ENCODE peak calls at places on chromosomes 7 and 10, in seven cellular contexts. R is CD4-positive, alpha-beta memory T cell; O is thoracic aorta; Q is AG04450; T is fibroblast of lung; S is IMR-90; U is mammary epithelial cell. M is an unnamed sample.

GRCh38 chr7:70569335-70569819 is 562.6 kb upstream of the GALNT17 start:
- DNase-seq in Q (no peak), T (peak; percentile 84), U (no peak), R (no peak), O (no peak), S (no peak), M (no peak)

GRCh38 chr10:26665080-26666048 is 32.1 kb upstream of the PDSS1 start:
- DNase-seq in R (no peak), T (no peak), S (no peak), Q (no peak), O (no peak), U (no peak), M (no peak)

GRCh38 chr10:132643709-132644543 is 106.3 kb downstream of the INPP5A start:
- DNase-seq in O (no peak), U (no peak), S (no peak), T (no peak), Q (no peak), R (no peak), M (no peak)

GRCh38 chr10:97179731-97180366 is 5.9 kb downstream of the SLIT1 start:
- DNase-seq in Q (no peak), S (no peak), T (no peak), U (no peak), O (no peak), R (no peak), M (peak; percentile 37)

GRCh38 chr7:63030061-63030460 is 968.6 kb upstream of the ZNF722 start:
- DNase-seq in T (no peak), R (no peak), S (no peak), O (no peak), Q (no peak), U (no peak), M (no peak)

GRCh38 chr7:2499719-2500430 is 19.7 kb upstream of the LFNG start:
- DNase-seq in O (no peak), S (no peak), Q (no peak), U (no peak), R (no peak), T (no peak), M (no peak)

GRCh38 chr10:71302874-71303568 is 16.0 kb upstream of the SLC29A3 start:
- DNase-seq in R (peak; percentile 33), Q (no peak), U (peak; percentile 48), T (peak; percentile 55), O (no peak), S (peak; percentile 61), M (no peak)

GRCh38 chr7:22675917-22676343 is 51.1 kb upstream of the IL6 start:
- DNase-seq in O (no peak), Q (peak; percentile 47), U (peak; percentile 29), R (peak; percentile 63), T (peak; percentile 90), S (peak; percentile 86), M (no peak)

GRCh38 chr10:119305860-119306513 is 98.6 kb downstream of the GRK5 start:
- DNase-seq in S (peak; percentile 99), R (peak; percentile 78), T (peak; percentile 99), O (peak; percentile 82), Q (peak; percentile 75), U (peak; percentile 97), M (no peak)

GRCh38 chr7:31372538-31372937 is 32.0 kb upstream of the NEUROD6 start:
- DNase-seq in O (no peak), U (no peak), T (no peak), R (no peak), S (no peak), Q (no peak), M (no peak)

GRCh38 chr7:51366930-51367613 is 50.5 kb upstream of the COBL start:
- DNase-seq in R (no peak), Q (no peak), T (peak; percentile 40), U (peak; percentile 34), S (peak; percentile 26), O (no peak), M (no peak)

GRCh38 chr7:140402178-140402835 is 1.6 kb upstream of the RAB19 start:
- DNase-seq in U (peak; percentile 65), S (peak; percentile 76), R (no peak), Q (peak; percentile 39), T (peak; percentile 72), O (no peak), M (no peak)

DNA sequence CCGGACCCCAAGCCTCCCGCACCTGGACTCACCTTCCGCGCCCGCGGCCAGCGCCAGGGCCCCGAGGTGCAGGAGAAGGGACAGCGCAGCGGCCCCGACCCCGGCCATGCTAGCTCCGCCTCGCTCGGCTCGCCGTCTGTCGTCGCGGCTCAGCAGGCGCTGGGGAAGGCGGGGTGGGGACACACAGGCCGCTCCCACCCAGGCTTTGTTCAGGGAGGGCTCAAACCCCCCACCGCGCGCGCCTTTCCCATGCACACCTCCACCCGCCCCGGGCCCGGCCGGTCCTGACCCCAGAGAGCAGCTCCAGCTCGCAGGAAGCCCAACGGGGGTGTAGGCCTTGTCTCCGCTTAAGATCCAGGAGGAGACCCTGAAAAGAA is at the start of gene KCP:
- DNase-seq in T (no peak), S (no peak), U (no peak), Q (no peak), O (no peak), R (no peak), M (no peak)
- H3K4me3 ChIP-seq in T (peak within 1 kb of the TSS; percentile 26), S (peak within 1 kb of the TSS; percentile 9), U (no peak within 1 kb of the TSS), Q (peak within 1 kb of the TSS; percentile 59), O (peak within 1 kb of the TSS; percentile 63), R (no peak within 1 kb of the TSS), M (peak within 1 kb of the TSS; percentile 27)

DNA sequence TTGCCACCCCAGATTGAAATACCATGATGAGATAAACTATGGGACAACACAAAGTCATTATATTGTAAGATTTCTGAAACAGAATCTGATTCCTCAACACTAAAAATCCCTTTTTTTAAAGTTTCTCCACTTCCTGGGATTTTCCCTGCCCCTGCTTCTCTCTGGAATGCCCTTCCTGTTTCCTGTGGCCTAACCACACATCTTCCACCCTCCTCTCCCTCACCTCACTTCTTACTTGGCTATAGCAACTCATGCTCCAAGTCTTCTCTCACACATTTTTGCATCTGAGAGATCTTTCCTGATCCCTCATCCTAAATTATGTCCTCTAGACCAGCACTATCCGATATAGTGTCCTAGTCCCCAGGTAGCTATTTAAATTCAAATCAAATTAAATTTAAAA is 4.1 kb upstream of the RELN start:
- DNase-seq in T (no peak), O (no peak), U (no peak), S (peak; percentile 11), Q (no peak), R (no peak), M (no peak)
- H3K27me3 ChIP-seq in T (peaks cover 11% of the 10 kb centered on the region), O (no peaks in the 10 kb centered on the region), U (peaks cover 21% of the 10 kb centered on the region), S (no peaks in the 10 kb centered on the region), Q (peaks cover 15% of the 10 kb centered on the region), R (no peaks in the 10 kb centered on the region), M (peaks cover 9% of the 10 kb centered on the region)

DNA sequence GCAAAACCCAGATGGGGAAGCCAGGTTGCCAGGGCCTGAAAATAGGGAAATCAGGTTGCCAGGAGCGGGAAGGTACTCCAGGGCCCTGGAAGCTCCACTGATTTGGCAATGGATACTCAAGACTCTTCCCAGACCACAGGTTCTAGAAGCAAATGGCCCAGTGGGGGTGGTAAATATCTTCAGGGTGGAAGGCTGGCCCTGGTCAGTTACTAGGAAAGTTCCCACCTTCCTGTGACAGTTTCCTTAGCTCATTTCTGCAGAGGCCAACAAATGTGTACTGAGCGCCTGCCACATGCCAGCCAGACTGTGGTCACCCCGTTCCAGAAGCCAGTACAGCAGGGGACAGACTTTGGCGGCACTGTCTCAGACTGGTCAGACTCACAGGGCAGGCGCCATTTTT is 113.6 kb downstream of the FAM53B start:
- DNase-seq in O (no peak), T (no peak), U (no peak), S (no peak), Q (no peak), R (no peak), M (no peak)
- H3K27ac ChIP-seq in O (peak overlapping the region; percentile 35), T (no peak overlapping the region), U (no peak overlapping the region), S (no peak overlapping the region), Q (no peak overlapping the region), R (peak overlapping the region; percentile 12), M (peak overlapping the region; percentile 10)

DNA sequence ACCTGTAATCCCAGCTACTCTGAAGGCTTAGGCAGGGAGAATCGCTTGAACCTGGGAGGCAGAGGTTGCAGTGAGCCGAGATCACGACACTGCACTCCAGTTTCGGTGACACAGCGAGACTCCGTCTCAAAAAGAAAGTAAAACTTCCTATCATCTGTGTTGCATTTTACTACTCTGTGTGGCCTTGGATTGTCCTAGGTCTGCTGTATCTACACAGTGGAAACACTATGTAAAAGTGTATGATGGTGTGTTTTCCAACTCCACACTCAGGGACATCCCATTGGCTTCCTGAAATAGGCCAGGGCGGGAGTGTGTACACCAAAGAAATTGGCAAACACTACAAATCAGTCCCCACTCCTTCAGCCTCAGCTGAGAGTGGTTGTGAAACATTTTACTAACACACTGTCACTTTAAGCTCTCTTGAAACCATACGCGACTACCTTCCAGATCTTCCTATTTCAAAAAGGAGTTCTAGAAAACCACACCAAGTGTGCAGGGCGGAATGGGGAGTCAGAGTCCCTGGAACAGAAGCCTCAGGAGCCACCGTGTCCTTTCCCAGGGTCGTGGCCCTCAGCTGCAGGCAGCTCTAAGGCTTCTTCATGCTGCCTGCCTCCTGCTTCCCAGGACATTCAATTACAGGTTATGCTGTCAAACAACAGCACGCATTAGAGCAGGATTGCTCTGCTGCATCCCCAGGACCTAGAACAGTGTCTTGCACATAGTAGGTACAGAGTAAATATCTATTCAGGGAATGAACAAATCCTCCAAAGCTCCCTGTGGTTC is 275.4 kb downstream of the PARD3 start:
- DNase-seq in T (no peak), U (no peak), O (no peak), Q (no peak), R (no peak), S (no peak), M (no peak)
- H3K4me3 ChIP-seq in T (peak overlapping the region; percentile 25), U (no peak overlapping the region), O (no peak overlapping the region), Q (peak overlapping the region; percentile 25), R (no peak overlapping the region), S (peak overlapping the region; percentile 17), M (peak overlapping the region; percentile 22)

GRCh38 chr7:155225095-155225494 is 72.6 kb upstream of the INSIG1 start:
- DNase-seq in R (no peak), U (no peak), T (no peak), O (no peak), Q (no peak), S (no peak), M (no peak)

GRCh38 chr7:155227004-155227787 is 70.5 kb upstream of the INSIG1 start:
- DNase-seq in U (no peak), S (no peak), Q (no peak), R (no peak), O (no peak), T (no peak), M (no peak)

GRCh38 chr7:155227788-155228458 is 69.8 kb upstream of the INSIG1 start:
- DNase-seq in O (no peak), U (no peak), R (no peak), T (no peak), Q (no peak), S (no peak), M (peak; percentile 40)

GRCh38 chr7:155225516-155225915 is 72.2 kb upstream of the INSIG1 start:
- DNase-seq in Q (no peak), U (no peak), R (no peak), S (no peak), T (no peak), O (no peak), M (no peak)

GRCh38 chr7:155226261-155227003 is 71.2 kb upstream of the INSIG1 start:
- DNase-seq in Q (no peak), U (no peak), R (no peak), T (no peak), S (no peak), O (no peak), M (no peak)
- H3K27me3 ChIP-seq in Q (no peaks in the 10 kb centered on the region), U (no peaks in the 10 kb centered on the region), R (no peaks in the 10 kb centered on the region), T (no peaks in the 10 kb centered on the region), S (peaks cover 2% of the 10 kb centered on the region), O (no peaks in the 10 kb centered on the region), M (no peaks in the 10 kb centered on the region)

GRCh38 chr7:20216637-20217036 is 547 bp downstream of the MACC1 start:
- DNase-seq in U (no peak), O (no peak), S (no peak), T (no peak), R (no peak), Q (no peak), M (no peak)
- H3K27ac ChIP-seq in U (peak overlapping the region; percentile 62), O (no peak overlapping the region), S (no peak overlapping the region), T (no peak overlapping the region), R (no peak overlapping the region), Q (no peak overlapping the region), M (no peak overlapping the region)